ENCODE peak calls at places on chromosomes 2 and 18, in seven cellular contexts. One of them, this sample, is unnamed. For H3K9me3, the result is how much of the 10 kb centered on the place peaks cover.

GRCh38 chr2:47070920-47071824 is 83.9 kb downstream of the STPG4 start:
- DNase-seq in IMR-90: peak
- DNase-seq in gastrocnemius medialis: peak
- DNase-seq in esophagus squamous epithelium: no peak
- DNase-seq in A549: no peak
- DNase-seq in ovary: peak
- DNase-seq in heart left ventricle: peak
- DNase-seq in this sample: peak

GRCh38 chr2:19048593-19049264 is 309.7 kb downstream of the OSR1 start:
- DNase-seq in heart left ventricle: peak
- DNase-seq in esophagus squamous epithelium: no peak
- DNase-seq in gastrocnemius medialis: no peak
- DNase-seq in ovary: peak
- DNase-seq in IMR-90: peak
- DNase-seq in A549: peak
- DNase-seq in this sample: peak

GRCh38 chr2:134375935-134376334 is 122.1 kb downstream of the MGAT5 start:
- DNase-seq in A549: no peak
- DNase-seq in esophagus squamous epithelium: no peak
- DNase-seq in heart left ventricle: peak
- DNase-seq in IMR-90: peak
- DNase-seq in ovary: peak
- DNase-seq in gastrocnemius medialis: no peak
- DNase-seq in this sample: peak

GRCh38 chr2:135843671-135844070 is 6.7 kb upstream of the LCT start:
- DNase-seq in IMR-90: no peak
- DNase-seq in heart left ventricle: no peak
- DNase-seq in gastrocnemius medialis: no peak
- DNase-seq in A549: no peak
- DNase-seq in ovary: no peak
- DNase-seq in esophagus squamous epithelium: no peak
- DNase-seq in this sample: no peak

GRCh38 chr18:42137671-42138375 is 182.8 kb downstream of the PIK3C3 start:
- DNase-seq in heart left ventricle: no peak
- DNase-seq in ovary: no peak
- DNase-seq in esophagus squamous epithelium: no peak
- DNase-seq in A549: no peak
- DNase-seq in IMR-90: no peak
- DNase-seq in gastrocnemius medialis: no peak
- DNase-seq in this sample: no peak

GRCh38 chr2:83459456-83459855 is 999.6 kb downstream of the SUCLG1 start:
- DNase-seq in gastrocnemius medialis: no peak
- DNase-seq in heart left ventricle: no peak
- DNase-seq in esophagus squamous epithelium: no peak
- DNase-seq in ovary: no peak
- DNase-seq in A549: no peak
- DNase-seq in IMR-90: no peak
- DNase-seq in this sample: no peak

GRCh38 chr2:70672990-70673647 is 94.9 kb downstream of the ADD2 start:
- DNase-seq in heart left ventricle: no peak
- DNase-seq in gastrocnemius medialis: no peak
- DNase-seq in A549: no peak
- DNase-seq in esophagus squamous epithelium: no peak
- DNase-seq in IMR-90: no peak
- DNase-seq in ovary: no peak
- DNase-seq in this sample: no peak

GRCh38 chr18:78799382-78800089 is 180.1 kb upstream of the SALL3 start:
- DNase-seq in A549: no peak
- DNase-seq in esophagus squamous epithelium: no peak
- DNase-seq in IMR-90: no peak
- DNase-seq in gastrocnemius medialis: no peak
- DNase-seq in heart left ventricle: no peak
- DNase-seq in ovary: no peak
- DNase-seq in this sample: no peak

GRCh38 chr18:35352778-35353177 is 8.6 kb upstream of the ZNF24 start:
- DNase-seq in heart left ventricle: no peak
- DNase-seq in A549: no peak
- DNase-seq in ovary: no peak
- DNase-seq in gastrocnemius medialis: no peak
- DNase-seq in IMR-90: no peak
- DNase-seq in esophagus squamous epithelium: no peak
- DNase-seq in this sample: no peak

GRCh38 chr2:236371010-236371409 is 106.8 kb upstream of the ASB18 start:
- DNase-seq in gastrocnemius medialis: no peak
- DNase-seq in esophagus squamous epithelium: no peak
- DNase-seq in IMR-90: no peak
- DNase-seq in heart left ventricle: no peak
- DNase-seq in ovary: no peak
- DNase-seq in A549: no peak
- DNase-seq in this sample: no peak

GRCh38 chr18:74512321-74513053 is 16.3 kb downstream of the CNDP2 start:
- DNase-seq in A549: no peak
- DNase-seq in heart left ventricle: no peak
- DNase-seq in gastrocnemius medialis: no peak
- DNase-seq in esophagus squamous epithelium: no peak
- DNase-seq in IMR-90: no peak
- DNase-seq in ovary: no peak
- DNase-seq in this sample: no peak

DNA sequence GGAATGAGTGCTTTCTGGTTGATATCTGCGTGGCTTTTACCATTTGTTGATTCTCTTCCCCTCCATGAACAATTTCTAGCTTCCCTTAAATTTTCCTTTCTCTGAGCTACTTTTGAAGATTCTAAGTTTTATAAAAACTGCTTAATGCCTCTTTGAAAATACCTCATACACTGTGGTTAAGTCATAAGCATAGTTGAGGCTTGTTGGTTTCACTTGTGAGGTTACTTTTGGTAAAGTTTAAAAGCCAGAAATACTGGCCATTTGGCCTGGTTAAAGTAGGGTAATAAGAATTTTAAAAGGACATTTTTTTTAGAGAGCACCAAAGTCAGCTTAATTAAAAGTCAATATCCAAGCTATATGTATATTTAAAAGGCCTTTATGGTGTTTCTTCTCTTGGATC is 21.3 kb upstream of the CAPN13 start:
- DNase-seq in esophagus squamous epithelium: no peak
- DNase-seq in A549: no peak
- DNase-seq in IMR-90: no peak
- DNase-seq in heart left ventricle: no peak
- DNase-seq in gastrocnemius medialis: no peak
- DNase-seq in ovary: no peak
- DNase-seq in this sample: no peak
- H3K9me3 ChIP-seq in esophagus squamous epithelium: under half
- H3K9me3 ChIP-seq in A549: under half
- H3K9me3 ChIP-seq in IMR-90: under half
- H3K9me3 ChIP-seq in heart left ventricle: under half
- H3K9me3 ChIP-seq in gastrocnemius medialis: under half
- H3K9me3 ChIP-seq in ovary: under half
- H3K9me3 ChIP-seq in this sample: under half

GRCh38 chr2:191268596-191268995 is 23.4 kb downstream of the MYO1B start:
- DNase-seq in ovary: no peak
- DNase-seq in gastrocnemius medialis: no peak
- DNase-seq in A549: no peak
- DNase-seq in esophagus squamous epithelium: no peak
- DNase-seq in IMR-90: no peak
- DNase-seq in heart left ventricle: no peak
- DNase-seq in this sample: no peak
- TF ChIP-seq POLR2A in ovary: no peak
- TF ChIP-seq POLR2A in gastrocnemius medialis: no peak
- TF ChIP-seq POLR2A in A549: no peak
- TF ChIP-seq POLR2A in esophagus squamous epithelium: no peak
- TF ChIP-seq POLR2A in IMR-90: no peak
- TF ChIP-seq POLR2A in heart left ventricle: no peak
- TF ChIP-seq POLR2A in this sample: no peak

DNA sequence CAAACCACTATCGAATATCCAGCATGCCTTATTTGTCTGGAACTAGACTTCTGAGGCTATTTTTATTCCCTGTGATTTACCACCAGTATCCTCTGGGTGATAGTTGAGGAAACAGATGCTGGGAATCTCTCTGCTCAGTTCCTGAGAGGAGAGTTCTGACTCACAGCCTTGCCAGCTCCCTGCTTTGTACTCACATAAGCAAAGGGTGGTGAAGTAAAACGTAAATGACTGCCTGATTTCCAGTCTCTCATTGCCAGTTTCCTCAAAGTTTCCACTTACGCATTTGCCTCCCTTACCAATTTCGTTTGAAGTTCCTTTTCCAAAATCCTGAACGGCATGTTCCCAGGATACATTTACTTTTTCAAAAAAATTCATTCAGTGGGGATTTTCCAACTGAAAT is 69.2 kb upstream of the HNRNPA3 start:
- DNase-seq in esophagus squamous epithelium: no peak
- DNase-seq in ovary: no peak
- DNase-seq in A549: no peak
- DNase-seq in IMR-90: peak
- DNase-seq in heart left ventricle: no peak
- DNase-seq in gastrocnemius medialis: no peak
- DNase-seq in this sample: peak
- H3K27ac ChIP-seq in esophagus squamous epithelium: peak
- H3K27ac ChIP-seq in ovary: no peak
- H3K27ac ChIP-seq in A549: no peak
- H3K27ac ChIP-seq in IMR-90: no peak
- H3K27ac ChIP-seq in heart left ventricle: no peak
- H3K27ac ChIP-seq in gastrocnemius medialis: no peak
- H3K27ac ChIP-seq in this sample: peak

DNA sequence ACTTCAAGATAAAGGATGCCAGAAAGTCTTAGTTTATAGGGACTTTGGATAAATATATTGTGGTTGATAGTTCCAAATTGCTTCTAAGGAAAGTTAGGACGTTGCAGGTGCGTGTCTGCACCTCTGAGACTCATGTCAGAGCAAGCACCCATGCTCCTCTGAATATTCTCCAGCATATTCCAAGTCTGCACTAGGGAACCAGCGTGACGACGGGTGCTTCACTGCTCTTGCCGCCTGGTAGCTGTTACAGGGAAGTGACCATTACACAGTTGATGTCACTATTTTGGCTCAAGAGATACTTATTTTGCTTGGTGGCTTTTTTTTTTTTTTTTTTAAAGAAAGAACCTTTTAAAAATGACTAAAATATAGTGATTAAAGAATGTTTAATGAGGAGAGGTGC is 35.6 kb downstream of the GATA6 start:
- DNase-seq in heart left ventricle: no peak
- DNase-seq in gastrocnemius medialis: no peak
- DNase-seq in esophagus squamous epithelium: no peak
- DNase-seq in IMR-90: no peak
- DNase-seq in A549: no peak
- DNase-seq in ovary: no peak
- DNase-seq in this sample: no peak
- H3K9me3 ChIP-seq in heart left ventricle: under half
- H3K9me3 ChIP-seq in gastrocnemius medialis: under half
- H3K9me3 ChIP-seq in esophagus squamous epithelium: under half
- H3K9me3 ChIP-seq in IMR-90: under half
- H3K9me3 ChIP-seq in A549: under half
- H3K9me3 ChIP-seq in ovary: under half
- H3K9me3 ChIP-seq in this sample: under half

GRCh38 chr2:218028189-218028495 is 25.3 kb upstream of the TNS1 start:
- DNase-seq in gastrocnemius medialis: no peak
- DNase-seq in heart left ventricle: no peak
- DNase-seq in A549: no peak
- DNase-seq in IMR-90: no peak
- DNase-seq in esophagus squamous epithelium: no peak
- DNase-seq in ovary: no peak
- DNase-seq in this sample: no peak

GRCh38 chr2:218027426-218028188 is 24.8 kb upstream of the TNS1 start:
- DNase-seq in gastrocnemius medialis: no peak
- DNase-seq in esophagus squamous epithelium: no peak
- DNase-seq in IMR-90: no peak
- DNase-seq in A549: no peak
- DNase-seq in heart left ventricle: peak
- DNase-seq in ovary: no peak
- DNase-seq in this sample: peak

GRCh38 chr2:218028562-218029348 is 26.0 kb upstream of the TNS1 start:
- DNase-seq in esophagus squamous epithelium: no peak
- DNase-seq in heart left ventricle: peak
- DNase-seq in ovary: no peak
- DNase-seq in A549: no peak
- DNase-seq in IMR-90: no peak
- DNase-seq in gastrocnemius medialis: no peak
- DNase-seq in this sample: peak

GRCh38 chr2:218026244-218026643 is 23.4 kb upstream of the TNS1 start:
- DNase-seq in gastrocnemius medialis: no peak
- DNase-seq in IMR-90: no peak
- DNase-seq in ovary: no peak
- DNase-seq in esophagus squamous epithelium: no peak
- DNase-seq in heart left ventricle: no peak
- DNase-seq in A549: no peak
- DNase-seq in this sample: no peak

DNA sequence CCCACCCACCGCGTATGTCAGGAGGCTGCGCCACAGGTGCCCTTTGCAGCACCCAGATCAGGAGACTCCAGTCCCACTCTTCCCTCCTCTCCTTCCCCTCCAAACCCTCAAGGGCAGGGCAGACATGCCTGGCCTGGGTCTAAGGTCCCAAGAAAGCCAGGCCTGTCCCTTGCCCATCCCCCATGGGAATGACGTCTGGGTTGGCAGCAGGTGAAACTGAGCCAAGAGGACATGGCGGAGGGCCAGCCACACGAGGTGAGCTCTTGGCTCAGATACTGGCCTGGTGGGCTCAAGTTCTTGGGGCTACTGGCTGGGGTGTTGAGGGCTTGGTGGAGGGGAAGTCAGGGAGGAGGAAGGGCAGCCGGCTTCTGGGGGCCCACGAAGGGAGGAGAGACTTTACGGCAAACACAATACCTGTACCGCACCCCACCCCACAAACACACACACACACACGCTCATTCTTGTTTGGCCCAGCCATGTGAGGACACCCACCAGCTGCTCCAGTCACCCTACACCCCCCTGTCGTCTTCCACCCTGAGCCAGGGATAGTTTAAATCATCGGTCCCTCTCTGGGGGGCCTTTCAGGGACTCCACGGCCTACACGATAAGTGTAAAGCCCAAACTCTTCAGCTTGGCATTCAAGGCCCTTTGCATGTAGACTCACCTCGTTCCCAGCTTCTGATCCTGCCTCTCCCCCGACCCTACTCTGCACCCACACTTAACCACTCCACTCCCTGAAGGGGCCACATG is 24.1 kb upstream of the TNS1 start:
- DNase-seq in esophagus squamous epithelium: no peak
- DNase-seq in heart left ventricle: peak
- DNase-seq in IMR-90: no peak
- DNase-seq in ovary: peak
- DNase-seq in gastrocnemius medialis: no peak
- DNase-seq in A549: no peak
- DNase-seq in this sample: peak
- TF ChIP-seq POLR2A in esophagus squamous epithelium: no peak
- TF ChIP-seq POLR2A in heart left ventricle: no peak
- TF ChIP-seq POLR2A in IMR-90: no peak
- TF ChIP-seq POLR2A in ovary: no peak
- TF ChIP-seq POLR2A in gastrocnemius medialis: no peak
- TF ChIP-seq POLR2A in A549: no peak
- TF ChIP-seq POLR2A in this sample: no peak